ENCODE peak calls at places on chromosomes 6 and 20, in four cellular contexts. X, C, V and H are unnamed samples.

GRCh38 chr20:51482836-51483235 is 59.7 kb downstream of the NFATC2 start:
- DNase-seq in X (no peak), C (no peak), V (no peak), H (no peak)

GRCh38 chr6:134374486-134374885 is 56.6 kb upstream of the SGK1 start:
- DNase-seq in V (no peak), C (no peak), X (no peak), H (no peak)

GRCh38 chr20:19205999-19206398 is 6.4 kb upstream of the SLC24A3 start:
- DNase-seq in X (peak; percentile 50), C (no peak), V (peak; percentile 51), H (peak; percentile 62)

GRCh38 chr6:38391206-38391908 is 248.4 kb downstream of the BTBD9 start:
- DNase-seq in X (no peak), V (no peak), C (no peak), H (no peak)

GRCh38 chr6:108309844-108310243 is 15.0 kb downstream of the AFG1L start:
- DNase-seq in X (no peak), V (no peak), C (no peak), H (no peak)

GRCh38 chr20:24610341-24611115 is 141.1 kb downstream of the SYNDIG1 start:
- DNase-seq in C (peak; percentile 23), X (no peak), V (no peak), H (no peak)

GRCh38 chr20:40980106-40980827 is 48.4 kb upstream of the TOP1 start:
- DNase-seq in X (no peak), C (no peak), V (no peak), H (no peak)

GRCh38 chr6:15444881-15445280 is 199.0 kb downstream of the JARID2 start:
- DNase-seq in X (peak; percentile 52), V (no peak), C (no peak), H (no peak)

GRCh38 chr6:68880050-68880449 is 245.0 kb downstream of the ADGRB3 start:
- DNase-seq in C (no peak), V (no peak), X (no peak), H (no peak)

GRCh38 chr6:97053643-97054411 is 129.3 kb downstream of the KLHL32 start:
- DNase-seq in C (no peak), V (no peak), X (no peak), H (peak; percentile 1)

GRCh38 chr6:130033999-130034814 is 15.8 kb downstream of the L3MBTL3 start:
- DNase-seq in X (no peak), C (no peak), V (no peak), H (no peak)

GRCh38 chr20:44856847-44857448 is 28.6 kb upstream of the YWHAB start:
- DNase-seq in C (no peak), V (peak; percentile 50), X (no peak), H (peak; percentile 33)

GRCh38 chr6:7475081-7475480 is 66.4 kb upstream of the DSP start:
- DNase-seq in C (no peak), V (no peak), X (no peak), H (no peak)

GRCh38 chr6:20875369-20875963 is 341.2 kb downstream of the CDKAL1 start:
- DNase-seq in C (no peak), X (peak; percentile 29), V (no peak), H (no peak)

GRCh38 chr20:1171461-1172093 is 13.2 kb downstream of the TMEM74B start:
- DNase-seq in V (peak; percentile 69), C (no peak), X (peak; percentile 42), H (no peak)

GRCh38 chr6:11163932-11164331 is 52.4 kb upstream of the ERVFRD-1 start:
- DNase-seq in V (no peak), C (no peak), X (peak; percentile 36), H (no peak)

GRCh38 chr6:150857062-150857905 is 8.2 kb upstream of the MTHFD1L start:
- DNase-seq in C (no peak), V (no peak), X (peak; percentile 15), H (peak; percentile 90)

GRCh38 chr6:160005861-160006540 is 37.1 kb downstream of the IGF2R start:
- DNase-seq in V (peak; percentile 23), C (no peak), X (no peak), H (no peak)
- TF ChIP-seq CHD2 in V (no peak), C (no peak), X (no peak), H (no peak)

GRCh38 chr20:37598101-37598530 is 70.4 kb upstream of the BLCAP start:
- DNase-seq in X (no peak), C (peak; percentile 7), V (no peak), H (no peak)
- TF ChIP-seq JUN in X (no peak), C (peak; percentile 88), V (no peak), H (no peak)

GRCh38 chr6:161226005-161226964 is 47.6 kb downstream of the AGPAT4 start:
- DNase-seq in X (no peak), C (no peak), V (peak; percentile 93), H (no peak)
- TF ChIP-seq CHD2 in X (no peak), C (no peak), V (no peak), H (no peak)

DNA sequence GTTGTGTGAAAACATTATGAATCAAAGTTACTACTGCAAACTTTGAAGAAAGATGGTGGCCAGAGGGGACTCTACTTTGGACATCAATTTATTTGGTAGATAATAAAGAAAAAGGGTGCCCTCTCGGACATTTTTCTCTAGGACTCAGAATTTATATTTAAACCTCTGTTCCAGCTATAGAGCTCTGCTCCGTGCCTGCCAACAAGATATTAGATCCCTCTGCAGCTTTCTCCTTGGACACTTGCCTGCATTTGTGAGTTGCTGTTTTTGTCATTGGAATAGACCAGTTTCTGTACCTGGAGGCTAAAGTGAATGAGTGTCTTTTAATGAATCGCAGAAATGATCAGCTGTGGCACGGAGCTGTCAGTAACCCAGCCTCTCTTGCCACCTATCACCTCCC is 253.5 kb downstream of the NRN1 start:
- DNase-seq in C (no peak), X (no peak), V (no peak), H (no peak)
- TF ChIP-seq JUN in C (no peak), X (no peak), V (no peak), H (no peak)